ENCODE peak calls at places on chromosomes 2 and 18, in eight cellular contexts. I, G, X, M, U, C, A and D are unnamed samples. For H3K4me1 and H3K36me3, the result is how much of the 10 kb centered on the place peaks cover.

GRCh38 chr2:189951791-189952535 is 110.6 kb downstream of the MSTN start:
- DNase-seq in X (no peak), U (no peak), M (no peak), C (no peak), I (no peak), G (no peak), A (no peak), D (no peak)

GRCh38 chr18:76564117-76564516 is 69.1 kb upstream of the ZNF516 start:
- DNase-seq in M (no peak), A (no peak), I (no peak), U (peak), G (no peak), X (peak), C (no peak), D (no peak)

GRCh38 chr2:44582363-44583008 is 220.7 kb downstream of the CAMKMT start:
- DNase-seq in U (no peak), G (no peak), I (no peak), X (peak), M (no peak), C (no peak), A (no peak), D (no peak)

GRCh38 chr2:185128331-185128730 is 530.0 kb downstream of the ZNF804A start:
- DNase-seq in U (no peak), M (no peak), I (no peak), X (no peak), G (no peak), A (no peak), C (no peak), D (no peak)

GRCh38 chr2:213213186-213213585 is 61.8 kb upstream of the IKZF2 start:
- DNase-seq in G (no peak), M (no peak), I (no peak), X (no peak), A (no peak), C (no peak), U (no peak), D (no peak)

GRCh38 chr2:234879671-234880455 is 72.0 kb upstream of the SH3BP4 start:
- DNase-seq in A (peak), C (no peak), U (no peak), G (peak), X (peak), I (no peak), M (no peak), D (no peak)

GRCh38 chr18:55113800-55114199 is 154.5 kb upstream of the CCDC68 start:
- DNase-seq in A (no peak), M (no peak), U (no peak), G (no peak), X (no peak), I (no peak), C (no peak), D (no peak)

GRCh38 chr18:48808476-48808875 is 142.3 kb downstream of the SMAD7 start:
- DNase-seq in C (no peak), M (no peak), G (no peak), X (no peak), A (no peak), U (no peak), I (no peak), D (no peak)

GRCh38 chr18:10111944-10112343 is 198.1 kb downstream of the VAPA start:
- DNase-seq in A (no peak), G (no peak), I (no peak), C (no peak), U (no peak), X (no peak), M (no peak), D (no peak)

GRCh38 chr2:214328941-214329340 is 81.9 kb upstream of the VWC2L start:
- DNase-seq in M (no peak), I (peak), C (no peak), X (peak), U (no peak), A (no peak), G (no peak), D (no peak)

GRCh38 chr2:45173513-45173912 is 164.3 kb upstream of the SIX2 start:
- DNase-seq in G (no peak), X (peak), C (no peak), M (no peak), I (no peak), A (peak), U (peak), D (no peak)

GRCh38 chr18:59660398-59660797 is 36.8 kb downstream of the CCBE1 start:
- DNase-seq in C (no peak), M (no peak), A (no peak), G (no peak), U (no peak), I (no peak), X (no peak), D (no peak)
- H3K4me1 ChIP-seq in C (under half), M (under half), A (under half), G (under half), U (under half), I (under half), X (under half), D (under half)

DNA sequence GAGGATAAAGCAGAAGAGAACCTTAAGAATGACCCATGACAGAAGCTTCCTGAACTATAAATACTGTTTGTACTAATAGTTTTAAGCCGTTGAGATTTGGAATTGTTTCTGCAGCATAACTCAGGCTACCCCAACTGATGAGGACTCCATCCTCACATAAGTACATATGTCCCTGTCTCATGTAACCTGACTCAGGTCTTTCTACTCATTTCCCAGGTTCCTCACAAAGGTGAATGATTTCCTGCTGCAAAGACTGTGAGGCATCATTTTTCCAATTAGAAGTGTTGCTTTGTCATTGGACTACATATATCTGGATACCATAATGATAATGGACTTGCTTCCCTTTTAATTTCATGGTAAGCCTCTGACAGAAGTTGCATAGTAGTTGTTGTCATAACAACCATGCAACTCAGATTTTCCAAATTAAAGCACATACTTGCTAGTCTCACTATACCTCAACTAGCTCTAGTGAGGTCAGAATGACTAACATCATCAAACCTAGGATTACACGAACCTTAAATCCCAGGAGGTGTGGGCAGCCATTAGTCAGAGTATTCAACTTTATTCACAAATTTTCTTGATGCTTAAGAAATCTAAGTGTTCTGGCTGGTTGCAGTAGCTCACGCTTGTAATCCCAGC is 38.0 kb upstream of the NEDD4L start:
- DNase-seq in X (peak), M (no peak), A (no peak), I (no peak), C (no peak), G (no peak), U (no peak), D (no peak)
- H3K36me3 ChIP-seq in X (under half), M (under half), A (under half), I (under half), C (under half), G (under half), U (under half), D (under half)

GRCh38 chr2:39115556-39115955 is 5.3 kb downstream of the SOS1 start:
- DNase-seq in X (no peak), U (no peak), C (no peak), A (no peak), M (no peak), G (no peak), I (no peak), D (no peak)
- H3K4me1 ChIP-seq in X (under half), U (under half), C (half or more), A (under half), M (under half), G (under half), I (under half), D (half or more)

GRCh38 chr18:61954347-61954746 is 61.5 kb upstream of the RNF152 start:
- DNase-seq in A (no peak), X (no peak), I (no peak), G (no peak), M (no peak), U (no peak), C (no peak), D (no peak)
- H3K36me3 ChIP-seq in A (under half), X (under half), I (under half), G (under half), M (under half), U (under half), C (under half), D (under half)